ENCODE peak calls at places on chromosomes 2 and 18, in six cellular contexts. X, N, D, L, Q and U are unnamed samples.

GRCh38 chr2:10785260-10785659 is 27.3 kb downstream of the PDIA6 start:
- DNase-seq in X (no peak), N (no peak), D (no peak), L (no peak), Q (no peak), U (no peak)

GRCh38 chr2:54042908-54043620 is 72.3 kb upstream of the PSME4 start:
- DNase-seq in X (no peak), N (no peak), D (no peak), L (no peak), Q (no peak), U (no peak)

GRCh38 chr18:21242141-21243040 is at the start of gene GREB1L:
- DNase-seq in X (no peak), N (peak; percentile 85), D (no peak), L (peak; percentile 83), Q (peak; percentile 50), U (peak; percentile 66)

GRCh38 chr2:127092951-127093516 is 13.9 kb downstream of the BIN1 start:
- DNase-seq in X (no peak), N (no peak), D (no peak), L (no peak), Q (no peak), U (no peak)

GRCh38 chr2:182716665-182716990 is 571 bp downstream of the DNAJC10 start:
- DNase-seq in X (no peak), N (peak; percentile 48), D (no peak), L (no peak), Q (peak; percentile 10), U (no peak)

GRCh38 chr18:57051586-57052044 is 95.3 kb upstream of the BOD1L2 start:
- DNase-seq in X (no peak), N (peak; percentile 59), D (no peak), L (no peak), Q (no peak), U (no peak)

GRCh38 chr2:137093116-137093515 is 327.8 kb downstream of the THSD7B start:
- DNase-seq in X (no peak), N (no peak), D (no peak), L (no peak), Q (no peak), U (no peak)

GRCh38 chr2:152571035-152571766 is 146.1 kb downstream of the PRPF40A start:
- DNase-seq in X (no peak), N (no peak), D (no peak), L (peak; percentile 33), Q (no peak), U (no peak)

GRCh38 chr2:46720592-46721185 is 194.9 kb downstream of the MCFD2 start:
- DNase-seq in X (no peak), N (no peak), D (no peak), L (no peak), Q (no peak), U (no peak)